ENCODE peak calls at places on chromosomes 13 and 19, in six cellular contexts. I is HEK293T; W is stimulated activated CD4-positive, alpha-beta T cell treated with anti-CD3 and anti-CD28 coated beads, Interleukin-4, amount 100 ng/mL, for 1 hour; A is naive thymus-derived CD4-positive, alpha-beta T cell; Y is AG04450; N is AG09319. J is an unnamed sample.

GRCh38 chr19:29214411-29214810 is 1.5 kb upstream of the UQCRFS1 start:
- DNase-seq in I (no peak), W (no peak), A (no peak), Y (no peak), N (no peak), J (no peak)

GRCh38 chr19:308471-309205 is 17.4 kb upstream of the PLPP2 start:
- DNase-seq in I (no peak), W (no peak), A (no peak), Y (no peak), N (no peak), J (no peak)

GRCh38 chr13:111792956-111793355 is 274.0 kb upstream of the SOX1 start:
- DNase-seq in I (no peak), W (no peak), A (no peak), Y (no peak), N (no peak), J (no peak)

GRCh38 chr19:40512110-40512472 is 45.3 kb downstream of the SPTBN4 start:
- DNase-seq in I (no peak), W (no peak), A (no peak), Y (no peak), N (no peak), J (no peak)

GRCh38 chr19:3154957-3155736 is 19.3 kb downstream of the GNA15 start:
- DNase-seq in I (no peak), W (peak), A (peak), Y (peak), N (peak), J (peak)

GRCh38 chr19:5341448-5341820 is 822 bp upstream of the PTPRS start:
- DNase-seq in I (no peak), W (no peak), A (no peak), Y (no peak), N (no peak), J (no peak)

GRCh38 chr19:38035515-38036495 is 128.8 kb downstream of the SIPA1L3 start:
- DNase-seq in I (no peak), W (no peak), A (no peak), Y (no peak), N (no peak), J (no peak)

GRCh38 chr19:11025006-11025405 is 64.2 kb downstream of the SMARCA4 start:
- DNase-seq in I (no peak), W (no peak), A (no peak), Y (no peak), N (no peak), J (no peak)

GRCh38 chr19:511101-511841 is 4.0 kb downstream of the TPGS1 start:
- DNase-seq in I (no peak), W (peak), A (peak), Y (no peak), N (no peak), J (peak)

GRCh38 chr19:12092065-12092867 is 27.7 kb downstream of the ZNF844 start:
- DNase-seq in I (no peak), W (peak), A (peak), Y (peak), N (peak), J (peak)

GRCh38 chr13:110485604-110486003 is 75.9 kb downstream of the RAB20 start:
- DNase-seq in I (no peak), W (no peak), A (no peak), Y (no peak), N (no peak), J (no peak)

GRCh38 chr19:4896372-4896771 is 6.3 kb downstream of the ARRDC5 start:
- DNase-seq in I (no peak), W (no peak), A (no peak), Y (no peak), N (no peak), J (no peak)

GRCh38 chr19:31339405-31339804 is 9.8 kb downstream of the TSHZ3 start:
- DNase-seq in I (no peak), W (no peak), A (no peak), Y (no peak), N (no peak), J (no peak)

GRCh38 chr13:53160211-53160610 is 131.6 kb downstream of the OLFM4 start:
- DNase-seq in I (no peak), W (no peak), A (no peak), Y (no peak), N (no peak), J (no peak)

J was measured in activated naive CD4-positive, alpha-beta T cell treated with anti-CD3 and anti-CD28 coated beads, Interleukin-2, amount 50 U/mL, for 16 hours.